ENCODE peak calls at places on chromosomes 5 and 9, in five cellular contexts. M is transverse colon, I is esophagus muscularis mucosa, E is HCT116, S is stomach. C is an unnamed sample. For H3K4me1, the result is how much of the 10 kb centered on the place peaks cover.

GRCh38 chr9:93644397-93645088 is 68.2 kb downstream of the PHF2 start:
- DNase-seq in M (peak), I (no peak), E (no peak), S (peak), C (no peak)

GRCh38 chr5:16693879-16694278 is 77.1 kb upstream of the RETREG1 start:
- DNase-seq in M (no peak), I (no peak), E (no peak), S (no peak), C (no peak)

GRCh38 chr9:127903557-127904475 is 4.4 kb upstream of the ST6GALNAC6 start:
- DNase-seq in M (peak), I (no peak), E (no peak), S (peak), C (no peak)

GRCh38 chr5:68214472-68215207 is 916 bp upstream of the PIK3R1 start:
- DNase-seq in M (no peak), I (no peak), E (no peak), S (no peak), C (no peak)

GRCh38 chr9:37200572-37201005 is 80.2 kb downstream of the ZCCHC7 start:
- DNase-seq in M (no peak), I (no peak), E (no peak), S (no peak), C (no peak)

GRCh38 chr5:176394881-176395675 is 6.5 kb downstream of the HIGD2A start:
- DNase-seq in M (no peak), I (no peak), E (no peak), S (no peak), C (no peak)

GRCh38 chr5:143404416-143405062 is 1.1 kb upstream of the NR3C1 start:
- DNase-seq in M (peak), I (peak), E (no peak), S (peak), C (peak)

GRCh38 chr5:67089200-67089725 is 107.3 kb downstream of the CD180 start:
- DNase-seq in M (no peak), I (no peak), E (no peak), S (no peak), C (no peak)

GRCh38 chr5:17395106-17395505 is 102.9 kb upstream of the TAF11L2 start:
- DNase-seq in M (no peak), I (peak), E (no peak), S (no peak), C (no peak)

GRCh38 chr5:176542596-176543427 is 5.6 kb upstream of the RNF44 start:
- DNase-seq in M (no peak), I (no peak), E (no peak), S (no peak), C (no peak)

GRCh38 chr9:137433916-137434431 is 7.2 kb downstream of the ENTPD8 start:
- DNase-seq in M (no peak), I (no peak), E (no peak), S (no peak), C (no peak)

GRCh38 chr9:90095682-90096081 is 490.9 kb downstream of the GADD45G start:
- DNase-seq in M (peak), I (no peak), E (no peak), S (no peak), C (no peak)

GRCh38 chr5:141680178-141680577 is 1.9 kb downstream of the ARAP3 start:
- DNase-seq in M (no peak), I (no peak), E (no peak), S (no peak), C (no peak)

GRCh38 chr5:141680751-141681201 is 1.3 kb downstream of the ARAP3 start:
- DNase-seq in M (peak), I (no peak), E (no peak), S (no peak), C (no peak)

GRCh38 chr5:141681695-141682641 is at the start of gene ARAP3:
- DNase-seq in M (peak), I (peak), E (peak), S (peak), C (peak)

GRCh38 chr5:141683596-141684161 is 1.6 kb upstream of the ARAP3 start:
- DNase-seq in M (no peak), I (no peak), E (no peak), S (no peak), C (no peak)

DNA sequence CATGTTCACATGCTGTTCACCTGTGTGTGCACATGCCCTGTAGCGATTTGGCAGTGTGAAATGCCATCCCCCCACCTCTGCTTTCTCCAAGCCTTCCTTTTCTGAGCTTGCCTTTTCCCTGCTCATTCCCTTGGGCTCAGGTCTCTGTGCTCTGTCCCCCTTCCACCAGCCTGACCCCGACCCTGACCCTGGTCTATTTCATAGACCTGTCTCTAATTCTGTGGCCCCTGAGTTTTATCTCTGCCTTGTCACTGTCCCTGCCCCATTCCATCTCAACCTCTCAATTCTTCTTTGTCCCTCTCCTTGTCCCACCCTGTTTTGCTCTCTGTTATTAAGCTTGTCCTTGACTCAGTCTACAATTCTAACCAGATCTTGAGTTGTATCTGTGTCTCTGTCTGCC is 735 bp downstream of the ARAP3 start:
- DNase-seq in M (no peak), I (no peak), E (no peak), S (no peak), C (no peak)
- H3K4me1 ChIP-seq in M (under half), I (under half), E (under half), S (under half), C (under half)

DNA sequence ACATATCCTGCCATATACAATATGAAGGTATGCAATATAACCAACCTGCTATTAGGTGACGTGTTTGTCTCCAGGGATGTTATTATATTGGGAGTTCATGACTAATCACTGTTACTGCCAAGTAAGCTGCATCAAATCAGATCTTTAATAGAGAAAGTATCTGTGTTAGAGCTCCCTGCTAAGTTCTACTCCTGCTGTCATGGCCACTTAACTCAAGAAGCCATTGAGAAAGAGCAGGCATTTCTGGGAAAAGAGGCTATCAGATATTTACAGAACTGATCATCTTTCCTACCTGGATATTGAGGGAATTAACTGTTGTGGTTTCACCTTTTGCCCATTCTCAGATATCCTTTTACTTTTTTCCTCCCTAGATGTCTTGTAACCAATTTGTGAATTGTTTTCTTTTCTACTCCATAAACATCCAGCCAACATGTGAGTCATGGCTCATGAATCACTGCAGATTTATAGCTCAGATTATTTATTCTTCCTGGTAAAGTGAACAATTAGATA is 634.8 kb upstream of the FAM174A start:
- DNase-seq in M (no peak), I (no peak), E (peak), S (no peak), C (peak)
- TF ChIP-seq POLR2AphosphoS5 in M (no peak), I (no peak), E (no peak), S (no peak), C (peak)

GRCh38 chr5:57207681-57208080 is 33.8 kb downstream of the GPBP1 start:
- DNase-seq in M (peak), I (no peak), E (no peak), S (no peak), C (no peak)
- H3K4me1 ChIP-seq in M (under half), I (half or more), E (under half), S (half or more), C (under half)

DNA sequence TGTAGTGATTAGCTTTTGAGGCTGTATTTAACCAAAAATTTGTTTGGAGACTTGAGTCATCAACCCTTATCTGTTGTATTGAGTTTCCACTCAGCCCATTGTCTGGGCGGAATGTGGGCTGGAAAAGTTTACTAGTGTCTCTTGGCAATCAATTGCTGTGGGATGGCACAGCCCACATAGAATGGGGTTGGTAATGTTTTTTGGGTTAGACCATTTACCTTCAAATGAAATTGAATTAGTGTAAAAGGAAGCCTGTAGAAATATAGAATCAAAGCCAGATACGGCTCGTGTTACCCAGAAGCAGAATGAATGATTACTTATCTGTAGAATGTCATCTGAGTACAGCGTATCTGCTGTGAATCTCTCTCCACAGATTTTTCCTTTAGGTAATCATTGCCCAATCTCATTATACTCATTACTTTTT is 142.9 kb downstream of the AOPEP start:
- DNase-seq in M (no peak), I (no peak), E (no peak), S (no peak), C (no peak)
- TF ChIP-seq POLR2AphosphoS5 in M (no peak), I (no peak), E (no peak), S (no peak), C (no peak)

GRCh38 chr5:96247733-96248132 is 185.3 kb downstream of the PCSK1 start:
- DNase-seq in M (no peak), I (no peak), E (no peak), S (peak), C (no peak)
- H3K4me1 ChIP-seq in M (under half), I (under half), E (under half), S (under half), C (under half)

DNA sequence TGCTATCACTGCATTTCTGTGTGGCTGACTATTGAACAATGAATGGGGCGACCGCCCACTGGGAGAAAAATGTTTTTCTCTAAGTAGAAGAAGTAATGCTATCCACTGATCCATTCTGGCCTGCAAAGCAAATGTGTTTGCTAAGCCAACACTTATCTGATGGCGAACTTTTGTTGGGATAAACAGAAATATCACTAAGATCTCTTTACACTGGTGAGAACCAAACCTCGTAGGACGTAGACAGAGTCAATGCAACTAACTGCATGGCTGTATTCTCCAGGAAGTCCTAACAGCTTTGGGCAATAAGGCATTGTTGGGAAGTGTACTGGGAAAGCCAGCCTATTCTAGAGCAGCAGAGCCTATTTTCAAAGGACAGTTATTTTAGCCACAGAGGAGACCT is 77.7 kb downstream of the ANKH start:
- DNase-seq in M (no peak), I (no peak), E (no peak), S (no peak), C (no peak)
- TF ChIP-seq POLR2AphosphoS5 in M (no peak), I (no peak), E (no peak), S (no peak), C (no peak)

GRCh38 chr5:172868436-172868923 is 34.4 kb downstream of the ERGIC1 start:
- DNase-seq in M (no peak), I (no peak), E (peak), S (no peak), C (no peak)

GRCh38 chr5:172870261-172870806 is 36.3 kb downstream of the ERGIC1 start:
- DNase-seq in M (no peak), I (no peak), E (no peak), S (no peak), C (no peak)

GRCh38 chr5:172870807-172871431 is 36.9 kb downstream of the ERGIC1 start:
- DNase-seq in M (no peak), I (no peak), E (no peak), S (no peak), C (no peak)

GRCh38 chr5:172868924-172869565 is 35.0 kb downstream of the ERGIC1 start:
- DNase-seq in M (peak), I (peak), E (peak), S (peak), C (peak)

DNA sequence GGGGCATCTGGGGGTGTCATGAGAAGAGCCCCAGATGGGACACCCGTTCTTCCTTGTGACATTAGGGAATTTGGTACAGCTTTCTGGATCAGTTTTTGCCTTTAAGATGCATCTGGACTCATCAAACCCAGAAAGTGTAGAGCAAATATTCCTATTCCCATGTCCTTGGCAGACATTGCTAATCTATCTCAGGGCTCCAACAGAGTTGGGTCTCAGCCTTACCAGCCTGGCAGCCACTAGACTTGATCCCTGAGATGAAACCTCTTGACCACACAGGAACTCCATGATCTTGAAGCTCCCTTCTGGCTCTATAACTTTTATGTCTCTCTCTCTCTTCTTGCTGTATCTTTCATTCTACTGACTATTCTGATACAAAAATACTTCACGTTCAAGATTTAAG is 35.7 kb downstream of the ERGIC1 start:
- DNase-seq in M (no peak), I (no peak), E (no peak), S (no peak), C (no peak)
- H3K4me1 ChIP-seq in M (half or more), I (half or more), E (under half), S (half or more), C (half or more)

GRCh38 chr5:158485604-158486081 is 614.1 kb downstream of the EBF1 start:
- DNase-seq in M (no peak), I (peak), E (no peak), S (no peak), C (no peak)

GRCh38 chr5:158484246-158484645 is 615.5 kb downstream of the EBF1 start:
- DNase-seq in M (no peak), I (no peak), E (no peak), S (no peak), C (no peak)

GRCh38 chr5:158483202-158483870 is 616.4 kb downstream of the EBF1 start:
- DNase-seq in M (no peak), I (no peak), E (no peak), S (no peak), C (no peak)

GRCh38 chr5:158487156-158487555 is 612.6 kb downstream of the EBF1 start:
- DNase-seq in M (no peak), I (no peak), E (no peak), S (no peak), C (no peak)

DNA sequence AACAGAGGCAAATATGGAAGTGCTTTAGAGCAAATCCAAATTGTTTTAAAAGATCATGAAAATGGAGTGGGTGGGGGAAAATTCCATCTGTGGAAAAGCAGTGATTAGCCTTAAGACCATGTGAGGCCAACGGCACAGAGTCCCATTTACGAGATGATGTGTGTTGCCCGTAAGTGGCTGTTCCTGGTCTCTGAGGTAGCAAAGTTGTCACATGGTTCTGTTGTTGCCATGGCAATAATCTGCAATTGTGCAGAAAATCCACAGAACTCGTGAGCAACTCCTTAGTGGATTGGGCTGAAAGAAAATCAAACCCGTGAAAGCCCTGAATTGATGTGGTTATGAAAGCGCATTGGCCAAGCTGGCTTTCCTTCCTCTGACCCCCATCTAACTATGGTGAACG is 614.7 kb downstream of the EBF1 start:
- DNase-seq in M (no peak), I (no peak), E (no peak), S (no peak), C (no peak)
- TF ChIP-seq POLR2AphosphoS5 in M (no peak), I (no peak), E (no peak), S (no peak), C (no peak)

GRCh38 chr5:160835818-160836528 is 16.0 kb downstream of the ATP10B start:
- DNase-seq in M (no peak), I (no peak), E (no peak), S (no peak), C (no peak)
- H3K4me1 ChIP-seq in M (under half), I (under half), E (under half), S (under half), C (under half)

DNA sequence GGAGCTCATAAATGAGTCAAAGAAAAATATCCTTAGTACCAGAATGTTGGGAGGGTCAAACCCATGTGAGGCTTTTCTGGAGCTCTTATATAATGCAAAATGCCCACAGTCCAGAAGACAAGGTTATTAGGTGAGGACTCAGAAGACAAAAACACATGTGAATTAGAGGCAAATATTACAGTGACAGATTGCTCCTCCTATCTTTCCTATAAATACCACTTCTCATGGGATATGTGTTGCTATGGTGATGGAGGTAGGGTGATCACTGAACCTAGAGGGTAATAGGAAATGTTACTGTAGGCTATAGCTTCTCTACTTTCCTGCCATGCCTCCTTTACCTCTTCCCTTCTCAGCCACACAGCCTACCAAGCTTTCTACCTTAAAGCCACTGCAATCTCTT is 264.6 kb downstream of the SEC61B start:
- DNase-seq in M (no peak), I (no peak), E (no peak), S (no peak), C (no peak)
- TF ChIP-seq POLR2AphosphoS5 in M (no peak), I (no peak), E (no peak), S (no peak), C (no peak)

C was measured in Panc1.